ENCODE peak calls at places on chromosomes 5 and 9, in seven cellular contexts. E is A549, U is MM.1S, L is fibroblast of the aortic adventitia, A is endothelial cell, G is BJ, C is left lung. P is an unnamed sample.

GRCh38 chr9:68970150-68970549 is 43.8 kb downstream of the PRKACG start:
- DNase-seq in L (no peak), G (no peak), A (no peak), C (no peak), E (no peak), U (no peak), P (no peak)

GRCh38 chr9:86491634-86492266 is 137.5 kb upstream of the TUT7 start:
- DNase-seq in L (no peak), E (no peak), A (no peak), U (no peak), C (no peak), G (no peak), P (no peak)

GRCh38 chr5:93583799-93584530 is 943 bp downstream of the NR2F1 start:
- DNase-seq in C (no peak), U (peak), L (peak), G (no peak), A (peak), E (peak), P (no peak)

GRCh38 chr5:151070449-151070848 is 10.4 kb downstream of the TNIP1 start:
- DNase-seq in A (no peak), L (no peak), C (no peak), E (no peak), U (no peak), G (no peak), P (no peak)

GRCh38 chr9:102049586-102050246 is 311.3 kb upstream of the GRIN3A start:
- DNase-seq in U (no peak), E (no peak), G (no peak), L (no peak), C (no peak), A (no peak), P (no peak)

GRCh38 chr9:119811030-119811429 is 441.8 kb upstream of the BRINP1 start:
- DNase-seq in G (peak), E (peak), L (peak), C (no peak), A (no peak), U (no peak), P (no peak)

GRCh38 chr5:33938507-33938796 is 2.3 kb downstream of the RXFP3 start:
- DNase-seq in L (no peak), E (no peak), C (no peak), U (no peak), A (no peak), G (no peak), P (no peak)

GRCh38 chr5:138492552-138493045 is 27.3 kb downstream of the EGR1 start:
- DNase-seq in C (no peak), A (no peak), E (no peak), U (no peak), G (no peak), L (no peak), P (no peak)

GRCh38 chr9:126797903-126798302 is 6.9 kb upstream of the ZBTB43 start:
- DNase-seq in E (no peak), G (no peak), L (no peak), A (no peak), U (no peak), C (no peak), P (no peak)

GRCh38 chr5:173733065-173733824 is 116.8 kb upstream of the BOD1 start:
- DNase-seq in U (no peak), C (no peak), A (no peak), E (no peak), L (no peak), G (no peak), P (no peak)

GRCh38 chr9:127452481-127453092 is 1.3 kb downstream of the LRSAM1 start:
- DNase-seq in C (peak), L (peak), A (no peak), U (no peak), E (no peak), G (no peak), P (no peak)

GRCh38 chr5:149680810-149681221 is 49.3 kb upstream of the PPARGC1B start:
- DNase-seq in G (no peak), A (no peak), E (no peak), L (no peak), C (peak), U (no peak), P (no peak)

GRCh38 chr9:70421272-70422180 is 7.1 kb upstream of the KLF9 start:
- DNase-seq in E (no peak), U (no peak), A (no peak), G (no peak), L (peak), C (no peak), P (no peak)

GRCh38 chr5:149834246-149834855 is 104.2 kb downstream of the PPARGC1B start:
- DNase-seq in G (peak), C (no peak), L (peak), U (peak), E (peak), A (peak), P (no peak)

GRCh38 chr9:93161801-93162635 is 21.9 kb upstream of the WNK2 start:
- DNase-seq in C (no peak), L (peak), A (no peak), U (no peak), G (no peak), E (no peak), P (no peak)

GRCh38 chr9:33239922-33240321 is at the start of gene SPINK4:
- DNase-seq in U (no peak), C (no peak), E (no peak), A (no peak), L (peak), G (no peak), P (no peak)

GRCh38 chr5:124494540-124495116 is 251.8 kb downstream of the ZNF608 start:
- DNase-seq in L (no peak), A (no peak), C (no peak), G (no peak), U (no peak), E (no peak), P (no peak)

GRCh38 chr5:138753794-138754698 is 821 bp downstream of the CTNNA1 start:
- DNase-seq in U (no peak), C (peak), E (peak), L (peak), G (peak), A (peak), P (peak)

GRCh38 chr9:3708751-3709150 is 182.9 kb upstream of the RFX3 start:
- DNase-seq in C (no peak), E (no peak), U (no peak), G (no peak), L (peak), A (no peak), P (no peak)

GRCh38 chr5:79025054-79025465 is 40.0 kb upstream of the ARSB start:
- DNase-seq in G (no peak), C (peak), A (peak), U (peak), E (peak), L (peak), P (peak)

GRCh38 chr5:62371409-62371808 is 32.3 kb downstream of the DIMT1 start:
- DNase-seq in U (no peak), C (no peak), A (no peak), L (no peak), E (no peak), G (no peak), P (no peak)

GRCh38 chr9:130106860-130107848 is 53.4 kb downstream of the GPR107 start:
- DNase-seq in L (peak), E (peak), G (no peak), C (peak), U (peak), A (peak), P (peak)

GRCh38 chr9:114680266-114681011 is 1.6 kb downstream of the TEX48 start:
- DNase-seq in A (no peak), E (no peak), U (no peak), L (peak), C (no peak), G (no peak), P (no peak)

GRCh38 chr9:5876711-5877110 is 14.0 kb upstream of the MLANA start:
- DNase-seq in E (no peak), L (no peak), A (no peak), U (no peak), C (no peak), G (no peak), P (no peak)

GRCh38 chr5:17910318-17910717 is 276.1 kb downstream of the TAF11L14 start:
- DNase-seq in L (no peak), A (no peak), E (peak), U (no peak), C (no peak), G (no peak), P (no peak)

GRCh38 chr9:95218790-95219189 is 98.7 kb downstream of the FANCC start:
- DNase-seq in U (no peak), L (no peak), A (no peak), C (no peak), G (no peak), E (no peak), P (no peak)

GRCh38 chr5:54234304-54234938 is 76.0 kb downstream of the ARL15 start:
- DNase-seq in L (peak), C (no peak), E (peak), A (no peak), U (peak), G (no peak), P (no peak)

GRCh38 chr5:141508808-141509611 is 20.1 kb downstream of the PCDHGC5 start:
- DNase-seq in L (peak), U (no peak), E (no peak), C (no peak), G (peak), A (peak), P (no peak)

GRCh38 chr9:91923145-91923544 is 26.9 kb downstream of the ROR2 start:
- DNase-seq in C (no peak), G (no peak), L (no peak), A (no peak), E (no peak), U (no peak), P (no peak)

GRCh38 chr9:95981741-95982390 is 106.4 kb downstream of the ERCC6L2 start:
- DNase-seq in A (no peak), L (no peak), E (no peak), U (peak), C (no peak), G (no peak), P (no peak)

GRCh38 chr5:107935641-107936040 is 264.9 kb upstream of the EFNA5 start:
- DNase-seq in L (no peak), G (no peak), C (no peak), A (no peak), E (no peak), U (no peak), P (no peak)

GRCh38 chr9:36793277-36793676 is 220.6 kb downstream of the MELK start:
- DNase-seq in U (peak), L (no peak), C (no peak), G (no peak), E (peak), A (no peak), P (no peak)

GRCh38 chr5:177426566-177427210 is at the start of gene GRK6:
- DNase-seq in L (no peak), A (no peak), G (no peak), U (peak), C (peak), E (no peak), P (no peak)

GRCh38 chr9:100437860-100438805 is 11.2 kb downstream of the MSANTD3 start:
- DNase-seq in L (peak), G (no peak), E (peak), C (peak), A (peak), U (peak), P (peak)

GRCh38 chr9:15280647-15281046 is 26.4 kb downstream of the TTC39B start:
- DNase-seq in G (no peak), A (no peak), E (no peak), C (no peak), L (no peak), U (no peak), P (no peak)

GRCh38 chr9:15278290-15278689 is 28.7 kb downstream of the TTC39B start:
- DNase-seq in E (no peak), U (no peak), G (no peak), A (no peak), L (no peak), C (no peak), P (no peak)

GRCh38 chr9:15278839-15279238 is 28.2 kb downstream of the TTC39B start:
- DNase-seq in U (no peak), E (no peak), L (no peak), G (no peak), A (no peak), C (no peak), P (no peak)

GRCh38 chr9:15276328-15276969 is 30.6 kb downstream of the TTC39B start:
- DNase-seq in E (no peak), U (no peak), G (no peak), C (no peak), A (no peak), L (no peak), P (no peak)

GRCh38 chr9:15277400-15278137 is 29.4 kb downstream of the TTC39B start:
- DNase-seq in A (no peak), E (peak), C (no peak), L (peak), U (no peak), G (no peak), P (no peak)
- TF ChIP-seq CTCF in A (peak), E (peak), C (no peak), L (peak), U (peak), G (no peak), P (peak)

GRCh38 chr9:81976351-81976750 is 12.2 kb upstream of the SPATA31D1 start:
- DNase-seq in L (no peak), A (no peak), E (no peak), U (no peak), G (no peak), C (no peak), P (no peak)
- TF ChIP-seq CTCF in L (no peak), A (no peak), E (no peak), U (no peak), G (no peak), C (no peak), P (no peak)

GRCh38 chr5:56262269-56262668 is 29.1 kb upstream of the ANKRD55 start:
- DNase-seq in G (no peak), E (no peak), U (no peak), L (no peak), C (no peak), A (no peak), P (no peak)

GRCh38 chr5:56259002-56259511 is 25.9 kb upstream of the ANKRD55 start:
- DNase-seq in U (no peak), G (peak), A (no peak), L (peak), C (no peak), E (peak), P (no peak)

GRCh38 chr5:56269216-56269927 is 36.2 kb upstream of the ANKRD55 start:
- DNase-seq in L (peak), G (no peak), C (no peak), A (peak), E (peak), U (peak), P (no peak)

GRCh38 chr5:56270058-56270457 is 36.9 kb upstream of the ANKRD55 start:
- DNase-seq in U (peak), A (no peak), E (peak), G (no peak), L (no peak), C (no peak), P (no peak)

DNA sequence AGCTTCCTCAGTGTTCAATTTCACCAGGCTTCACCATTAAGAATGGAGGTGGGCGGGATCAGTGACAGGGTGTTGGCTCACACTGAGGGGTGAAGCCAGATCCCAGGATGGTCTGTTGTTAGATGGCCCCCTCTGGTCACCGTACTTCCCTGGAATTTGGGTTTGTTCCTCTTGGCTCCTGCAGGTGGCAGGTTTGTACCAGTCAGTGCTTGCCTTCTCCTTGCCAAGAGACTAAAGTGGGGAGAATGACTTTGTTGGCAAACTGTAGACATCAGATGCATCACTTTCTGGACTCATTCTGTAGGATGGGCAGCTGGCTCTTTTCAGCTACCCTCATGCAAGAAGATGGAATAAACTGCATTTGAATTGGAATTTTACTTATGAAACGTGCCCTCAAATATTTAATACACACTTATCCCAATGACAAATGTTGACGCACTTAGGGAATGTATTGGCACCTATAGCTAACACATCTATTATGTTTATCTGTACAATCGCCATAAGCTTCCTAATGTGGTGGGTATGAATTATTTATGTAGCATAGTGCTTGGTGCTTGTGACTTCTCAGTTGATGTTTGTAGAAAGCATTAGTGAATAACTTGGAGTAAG is 31.4 kb upstream of the ANKRD55 start:
- DNase-seq in A (peak), C (no peak), E (peak), L (peak), U (peak), G (no peak), P (no peak)
- TF ChIP-seq CTCF in A (peak), C (peak), E (peak), L (peak), U (peak), G (peak), P (peak)

DNA sequence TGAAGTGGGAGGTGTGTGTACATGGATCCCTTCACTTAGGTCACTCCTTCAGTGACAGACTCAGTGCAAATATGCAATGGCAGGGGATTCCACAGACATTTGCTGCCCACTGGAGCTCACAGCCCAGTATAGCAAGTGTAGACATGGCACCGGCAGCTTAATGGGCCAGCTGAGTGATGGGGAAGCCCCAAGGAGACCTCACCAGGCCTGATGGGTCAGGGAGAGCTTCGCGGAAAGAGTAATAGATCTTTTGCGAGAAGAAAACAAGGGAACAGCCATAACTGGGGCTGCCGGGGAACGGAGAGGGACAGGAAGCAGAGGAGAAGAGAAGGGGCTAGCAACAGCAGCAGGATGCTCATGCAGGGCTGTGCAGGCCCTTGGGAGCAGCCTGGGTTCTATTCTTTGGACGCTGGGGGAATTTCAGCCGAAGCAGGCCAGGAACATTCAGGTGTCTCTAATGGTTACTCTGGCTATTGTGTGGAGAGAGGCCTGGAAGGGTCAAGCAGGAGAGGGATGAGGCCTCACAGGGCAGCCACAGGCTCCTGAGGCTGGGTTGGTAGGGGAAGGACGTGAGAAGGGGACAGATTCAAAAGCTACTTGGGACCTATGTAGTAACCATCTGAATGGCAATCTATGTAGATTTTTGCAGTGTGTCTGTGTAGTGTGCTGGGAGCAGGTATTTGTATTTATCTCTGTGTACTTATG is 27.0 kb downstream of the TCF7 start:
- DNase-seq in E (no peak), A (peak), U (no peak), G (no peak), L (no peak), C (peak), P (peak)
- TF ChIP-seq CTCF in E (no peak), A (no peak), U (no peak), G (peak), L (no peak), C (no peak), P (no peak)

DNA sequence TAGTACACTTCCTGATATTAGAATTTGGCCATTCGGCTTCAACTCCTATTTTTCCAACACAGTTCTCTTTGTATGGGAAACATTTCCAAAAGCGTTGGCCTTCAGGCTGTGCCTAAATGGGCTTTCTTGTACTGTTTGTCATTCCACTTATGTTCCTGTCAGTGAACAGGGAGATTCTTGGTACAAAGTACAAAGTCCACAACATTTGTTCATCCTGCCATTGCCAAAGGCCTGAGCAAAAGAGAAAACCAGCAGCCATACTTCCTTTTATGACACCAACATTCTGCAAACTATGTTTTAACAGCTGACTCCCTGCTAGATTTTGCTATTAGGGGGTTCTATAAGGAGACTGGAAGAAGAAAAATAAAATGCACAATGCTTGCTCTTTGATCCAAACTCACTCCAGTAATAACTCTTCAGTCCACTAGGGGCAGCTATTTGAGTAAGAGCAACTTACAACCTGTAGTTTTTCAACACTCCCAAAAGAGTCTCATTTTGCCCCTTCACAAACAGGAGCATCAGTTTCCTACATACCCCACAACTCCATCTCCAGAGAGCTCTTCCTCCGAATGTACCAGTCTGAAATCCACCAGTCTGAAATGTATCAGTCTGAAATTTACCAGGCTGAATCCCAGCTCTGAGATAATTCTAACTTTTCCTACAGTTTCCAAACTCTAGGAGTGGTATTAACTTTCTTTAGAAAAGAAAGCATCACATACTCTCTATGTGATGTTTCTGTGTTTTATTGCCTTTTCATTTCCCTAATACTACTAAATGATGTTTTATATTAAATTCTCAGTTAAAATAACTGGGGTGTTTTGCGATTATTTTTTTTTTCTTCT is 693.8 kb downstream of the DNAH5 start:
- DNase-seq in G (no peak), L (peak), C (no peak), A (no peak), E (peak), U (peak), P (no peak)
- TF ChIP-seq CTCF in G (no peak), L (peak), C (peak), A (peak), E (peak), U (peak), P (peak)

P was measured in type B pancreatic cell.